ENCODE peak calls at places on chromosomes 12 and 14, in eight cellular contexts. D, Q, G, R, L, M, B and O are unnamed samples.

GRCh38 chr14:71070169-71070568 is 162.9 kb downstream of the PCNX1 start:
- DNase-seq in R (no peak), Q (no peak), L (no peak), B (no peak), D (no peak), M (peak; percentile 55), G (no peak), O (no peak)

GRCh38 chr12:78470354-78471195 is 394.0 kb upstream of the SYT1 start:
- DNase-seq in D (no peak), L (peak; percentile 51), R (no peak), B (peak; percentile 44), Q (peak; percentile 22), G (peak; percentile 69), M (peak; percentile 60), O (peak; percentile 64)

GRCh38 chr14:67240978-67241415 is 238 bp upstream of the PALS1 start:
- DNase-seq in G (peak; percentile 95), M (peak; percentile 98), D (peak; percentile 84), B (peak; percentile 96), Q (peak; percentile 98), L (peak; percentile 97), R (peak; percentile 88), O (peak; percentile 94)

GRCh38 chr12:132528564-132529106 is 38.7 kb downstream of the FBRSL1 start:
- DNase-seq in D (no peak), G (no peak), L (no peak), Q (no peak), R (no peak), B (no peak), M (no peak), O (no peak)

GRCh38 chr12:98701166-98701565 is 56.1 kb downstream of the APAF1 start:
- DNase-seq in B (peak; percentile 4), L (no peak), M (peak; percentile 63), G (peak; percentile 13), D (no peak), Q (no peak), R (no peak), O (no peak)

GRCh38 chr12:101793401-101793800 is 37.4 kb downstream of the GNPTAB start:
- DNase-seq in B (no peak), M (peak; percentile 92), D (no peak), R (no peak), L (no peak), G (no peak), Q (no peak), O (peak; percentile 75)

GRCh38 chr12:40684986-40685385 is 7.3 kb upstream of the CNTN1 start:
- DNase-seq in M (no peak), R (no peak), G (no peak), B (no peak), D (no peak), L (no peak), Q (no peak), O (no peak)

GRCh38 chr14:57957441-57957840 is 91.5 kb upstream of the SLC35F4 start:
- DNase-seq in L (no peak), D (no peak), G (no peak), B (no peak), Q (no peak), M (no peak), R (no peak), O (no peak)

GRCh38 chr14:93906341-93907329 is 20.5 kb upstream of the FAM181A start:
- DNase-seq in R (peak; percentile 63), G (peak; percentile 8), B (peak; percentile 64), D (no peak), L (peak; percentile 65), M (peak; percentile 27), Q (peak; percentile 88), O (peak; percentile 25)

GRCh38 chr12:124725099-124725498 is 138.6 kb downstream of the SCARB1 start:
- DNase-seq in Q (no peak), B (no peak), M (no peak), L (no peak), D (no peak), R (no peak), G (no peak), O (no peak)

GRCh38 chr12:29783773-29784666 is at the start of gene TMTC1:
- DNase-seq in D (no peak), B (peak; percentile 88), Q (peak; percentile 67), L (peak; percentile 84), M (peak; percentile 66), G (peak; percentile 69), R (no peak), O (peak; percentile 29)

GRCh38 chr12:47808574-47809380 is 10.9 kb downstream of the HDAC7 start:
- DNase-seq in R (no peak), L (no peak), Q (no peak), D (peak; percentile 61), M (peak; percentile 62), G (no peak), B (no peak), O (no peak)

GRCh38 chr12:92340441-92341332 is 195.0 kb upstream of the BTG1 start:
- DNase-seq in Q (no peak), G (no peak), M (no peak), D (no peak), R (no peak), L (no peak), B (no peak), O (no peak)

GRCh38 chr14:41362134-41362533 is 244.5 kb upstream of the LRFN5 start:
- DNase-seq in D (no peak), B (no peak), G (no peak), Q (no peak), R (no peak), L (no peak), M (no peak), O (no peak)

GRCh38 chr12:29891792-29892191 is 108.0 kb upstream of the TMTC1 start:
- DNase-seq in R (no peak), B (no peak), D (no peak), Q (no peak), G (no peak), L (no peak), M (no peak), O (no peak)

GRCh38 chr12:97404549-97404948 is 58.1 kb upstream of the RMST start:
- DNase-seq in R (no peak), B (peak; percentile 72), G (peak; percentile 11), Q (peak; percentile 53), L (peak; percentile 58), D (no peak), M (peak; percentile 30), O (peak; percentile 0)

GRCh38 chr14:69043007-69043444 is 63.9 kb upstream of the ACTN1 start:
- DNase-seq in M (no peak), D (no peak), L (no peak), Q (peak; percentile 70), G (peak; percentile 45), B (peak; percentile 9), R (no peak), O (no peak)

GRCh38 chr12:113609692-113610469 is 138.2 kb upstream of the LHX5 start:
- DNase-seq in Q (peak; percentile 84), R (no peak), G (no peak), D (no peak), B (no peak), L (no peak), M (no peak), O (no peak)

GRCh38 chr12:29050503-29050902 is 98.6 kb upstream of the FAR2 start:
- DNase-seq in R (no peak), B (no peak), D (no peak), L (no peak), Q (no peak), G (no peak), M (no peak), O (no peak)

GRCh38 chr12:69000540-69001243 is 67.7 kb upstream of the CPM start:
- DNase-seq in R (no peak), B (no peak), M (peak; percentile 5), D (no peak), Q (no peak), L (no peak), G (no peak), O (peak; percentile 27)

GRCh38 chr12:100473716-100474150 is at the start of gene NR1H4:
- DNase-seq in Q (no peak), R (no peak), L (no peak), D (no peak), B (no peak), M (peak; percentile 70), G (peak; percentile 75), O (no peak)

GRCh38 chr12:105705765-105706164 is 375.3 kb downstream of the C12orf75 start:
- DNase-seq in D (peak; percentile 2), Q (peak; percentile 23), G (peak; percentile 79), M (peak; percentile 71), L (peak; percentile 78), R (no peak), B (peak; percentile 54), O (peak; percentile 58)

GRCh38 chr12:113019045-113019444 is 37.5 kb upstream of the DTX1 start:
- DNase-seq in M (peak; percentile 8), B (no peak), R (no peak), D (no peak), L (no peak), Q (no peak), G (no peak), O (no peak)

GRCh38 chr12:20097561-20097960 is 270.8 kb upstream of the PDE3A start:
- DNase-seq in G (peak; percentile 74), R (no peak), Q (no peak), L (no peak), M (peak; percentile 43), B (no peak), D (no peak), O (peak; percentile 48)

GRCh38 chr12:45217846-45218245 is 2.0 kb downstream of the ANO6 start:
- DNase-seq in D (no peak), M (peak; percentile 30), B (no peak), L (no peak), R (no peak), Q (no peak), G (no peak), O (no peak)

GRCh38 chr14:103232338-103232808 is 101.7 kb upstream of the EIF5 start:
- DNase-seq in M (no peak), B (no peak), Q (no peak), L (no peak), G (no peak), R (no peak), D (no peak), O (no peak)

GRCh38 chr14:29905549-29905948 is 22.1 kb downstream of the PRKD1 start:
- DNase-seq in Q (no peak), G (no peak), B (no peak), R (no peak), D (no peak), M (no peak), L (no peak), O (no peak)

GRCh38 chr14:69262516-69262915 is 2.6 kb downstream of the GALNT16 start:
- DNase-seq in L (no peak), D (no peak), G (no peak), R (no peak), Q (no peak), M (no peak), B (no peak), O (no peak)

GRCh38 chr14:103698380-103699260 is 16.6 kb downstream of the XRCC3 start:
- DNase-seq in M (no peak), D (no peak), Q (no peak), G (no peak), B (no peak), R (no peak), L (no peak), O (no peak)

GRCh38 chr12:99670635-99671034 is 23.1 kb downstream of the GARIN6 start:
- DNase-seq in Q (no peak), R (no peak), M (peak; percentile 27), G (no peak), D (no peak), B (no peak), L (no peak), O (no peak)

GRCh38 chr12:14239350-14239934 is 126.0 kb upstream of the ATF7IP start:
- DNase-seq in L (no peak), M (no peak), R (no peak), G (peak; percentile 49), B (peak; percentile 49), D (no peak), Q (peak; percentile 93), O (peak; percentile 31)

GRCh38 chr12:81077329-81077685 is 572 bp upstream of the ACSS3 start:
- DNase-seq in D (no peak), L (peak; percentile 24), B (no peak), G (peak; percentile 49), M (peak; percentile 47), R (no peak), Q (peak; percentile 88), O (peak; percentile 10)

GRCh38 chr14:23356036-23356435 is 3.3 kb upstream of the SLC22A17 start:
- DNase-seq in D (no peak), Q (no peak), M (no peak), L (no peak), R (no peak), G (no peak), B (no peak), O (no peak)

GRCh38 chr12:79522237-79522636 is 168.5 kb downstream of the PAWR start:
- DNase-seq in R (no peak), Q (no peak), G (no peak), M (no peak), D (no peak), B (no peak), L (no peak), O (no peak)